ENCODE peak calls at places on chromosomes 1 and 21, in eight cellular contexts. One of them, this sample, is unnamed.

GRCh38 chr1:245365621-245366020 is 210.8 kb downstream of the KIF26B start:
- DNase-seq in anterior cingulate cortex: no peak
- DNase-seq in stimulated activated CD8-positive, alpha-beta memory T cell treated with anti-CD3 and anti-CD28 coated beads, Interleukin-7, amount 100 ng/mL, for 48 hours: no peak
- DNase-seq in skeletal muscle cell: no peak
- DNase-seq in left ventricle myocardium superior: no peak
- DNase-seq in fibroblast of lung: no peak
- DNase-seq in T follicular helper cell: no peak
- DNase-seq in HuH-7: no peak
- DNase-seq in this sample: no peak

GRCh38 chr1:226233293-226233692 is 9.8 kb downstream of the MIXL1 start:
- DNase-seq in stimulated activated CD8-positive, alpha-beta memory T cell treated with anti-CD3 and anti-CD28 coated beads, Interleukin-7, amount 100 ng/mL, for 48 hours: no peak
- DNase-seq in fibroblast of lung: no peak
- DNase-seq in anterior cingulate cortex: no peak
- DNase-seq in skeletal muscle cell: no peak
- DNase-seq in left ventricle myocardium superior: no peak
- DNase-seq in HuH-7: no peak
- DNase-seq in T follicular helper cell: no peak
- DNase-seq in this sample: no peak

GRCh38 chr1:206808615-206809014 is 36.3 kb upstream of the IL10 start:
- DNase-seq in anterior cingulate cortex: no peak
- DNase-seq in T follicular helper cell: peak; percentile 29
- DNase-seq in fibroblast of lung: peak; percentile 45
- DNase-seq in left ventricle myocardium superior: no peak
- DNase-seq in skeletal muscle cell: no peak
- DNase-seq in HuH-7: peak; percentile 12
- DNase-seq in stimulated activated CD8-positive, alpha-beta memory T cell treated with anti-CD3 and anti-CD28 coated beads, Interleukin-7, amount 100 ng/mL, for 48 hours: no peak
- DNase-seq in this sample: peak; percentile 55

GRCh38 chr1:183370399-183371058 is 47.7 kb downstream of the NMNAT2 start:
- DNase-seq in HuH-7: no peak
- DNase-seq in stimulated activated CD8-positive, alpha-beta memory T cell treated with anti-CD3 and anti-CD28 coated beads, Interleukin-7, amount 100 ng/mL, for 48 hours: no peak
- DNase-seq in T follicular helper cell: no peak
- DNase-seq in skeletal muscle cell: no peak
- DNase-seq in anterior cingulate cortex: no peak
- DNase-seq in left ventricle myocardium superior: no peak
- DNase-seq in fibroblast of lung: no peak
- DNase-seq in this sample: no peak

GRCh38 chr21:37627561-37627960 is 261.0 kb downstream of the DYRK1A start:
- DNase-seq in fibroblast of lung: no peak
- DNase-seq in HuH-7: no peak
- DNase-seq in left ventricle myocardium superior: no peak
- DNase-seq in anterior cingulate cortex: no peak
- DNase-seq in T follicular helper cell: no peak
- DNase-seq in stimulated activated CD8-positive, alpha-beta memory T cell treated with anti-CD3 and anti-CD28 coated beads, Interleukin-7, amount 100 ng/mL, for 48 hours: no peak
- DNase-seq in skeletal muscle cell: no peak
- DNase-seq in this sample: no peak

GRCh38 chr1:113396585-113396984 is 6.3 kb downstream of the MAGI3 start:
- DNase-seq in stimulated activated CD8-positive, alpha-beta memory T cell treated with anti-CD3 and anti-CD28 coated beads, Interleukin-7, amount 100 ng/mL, for 48 hours: no peak
- DNase-seq in fibroblast of lung: peak; percentile 68
- DNase-seq in HuH-7: no peak
- DNase-seq in skeletal muscle cell: peak; percentile 44
- DNase-seq in T follicular helper cell: no peak
- DNase-seq in anterior cingulate cortex: no peak
- DNase-seq in left ventricle myocardium superior: no peak
- DNase-seq in this sample: peak; percentile 78

GRCh38 chr1:151472852-151473731 is 13.8 kb upstream of the POGZ start:
- DNase-seq in fibroblast of lung: peak; percentile 75
- DNase-seq in stimulated activated CD8-positive, alpha-beta memory T cell treated with anti-CD3 and anti-CD28 coated beads, Interleukin-7, amount 100 ng/mL, for 48 hours: no peak
- DNase-seq in skeletal muscle cell: no peak
- DNase-seq in HuH-7: peak; percentile 64
- DNase-seq in T follicular helper cell: no peak
- DNase-seq in left ventricle myocardium superior: peak; percentile 63
- DNase-seq in anterior cingulate cortex: no peak
- DNase-seq in this sample: peak; percentile 56

GRCh38 chr1:223824287-223824686 is 21.5 kb downstream of the TP53BP2 start:
- DNase-seq in stimulated activated CD8-positive, alpha-beta memory T cell treated with anti-CD3 and anti-CD28 coated beads, Interleukin-7, amount 100 ng/mL, for 48 hours: no peak
- DNase-seq in fibroblast of lung: no peak
- DNase-seq in T follicular helper cell: no peak
- DNase-seq in skeletal muscle cell: no peak
- DNase-seq in left ventricle myocardium superior: no peak
- DNase-seq in HuH-7: no peak
- DNase-seq in anterior cingulate cortex: no peak
- DNase-seq in this sample: no peak

GRCh38 chr1:172054172-172054571 is 212.9 kb downstream of the DNM3 start:
- DNase-seq in stimulated activated CD8-positive, alpha-beta memory T cell treated with anti-CD3 and anti-CD28 coated beads, Interleukin-7, amount 100 ng/mL, for 48 hours: no peak
- DNase-seq in left ventricle myocardium superior: no peak
- DNase-seq in T follicular helper cell: no peak
- DNase-seq in fibroblast of lung: no peak
- DNase-seq in HuH-7: no peak
- DNase-seq in skeletal muscle cell: peak; percentile 14
- DNase-seq in anterior cingulate cortex: no peak
- DNase-seq in this sample: peak; percentile 14

GRCh38 chr1:78607334-78607927 is 12.8 kb upstream of the IFI44L start:
- DNase-seq in anterior cingulate cortex: no peak
- DNase-seq in left ventricle myocardium superior: no peak
- DNase-seq in skeletal muscle cell: no peak
- DNase-seq in HuH-7: peak; percentile 3
- DNase-seq in fibroblast of lung: peak; percentile 72
- DNase-seq in T follicular helper cell: no peak
- DNase-seq in stimulated activated CD8-positive, alpha-beta memory T cell treated with anti-CD3 and anti-CD28 coated beads, Interleukin-7, amount 100 ng/mL, for 48 hours: no peak
- DNase-seq in this sample: peak; percentile 64

GRCh38 chr1:206851611-206852010 is 13.8 kb upstream of the IL20 start:
- DNase-seq in skeletal muscle cell: peak; percentile 68
- DNase-seq in HuH-7: no peak
- DNase-seq in T follicular helper cell: no peak
- DNase-seq in stimulated activated CD8-positive, alpha-beta memory T cell treated with anti-CD3 and anti-CD28 coated beads, Interleukin-7, amount 100 ng/mL, for 48 hours: no peak
- DNase-seq in fibroblast of lung: peak; percentile 53
- DNase-seq in left ventricle myocardium superior: no peak
- DNase-seq in anterior cingulate cortex: no peak
- DNase-seq in this sample: peak; percentile 85

GRCh38 chr1:29043270-29043971 is 80.3 kb downstream of the TMEM200B start:
- DNase-seq in left ventricle myocardium superior: no peak
- DNase-seq in T follicular helper cell: no peak
- DNase-seq in fibroblast of lung: peak; percentile 69
- DNase-seq in skeletal muscle cell: no peak
- DNase-seq in stimulated activated CD8-positive, alpha-beta memory T cell treated with anti-CD3 and anti-CD28 coated beads, Interleukin-7, amount 100 ng/mL, for 48 hours: no peak
- DNase-seq in anterior cingulate cortex: no peak
- DNase-seq in HuH-7: no peak
- DNase-seq in this sample: peak; percentile 22

GRCh38 chr1:17550684-17551584 is 11.4 kb downstream of the ARHGEF10L start:
- DNase-seq in fibroblast of lung: no peak
- DNase-seq in left ventricle myocardium superior: no peak
- DNase-seq in skeletal muscle cell: no peak
- DNase-seq in HuH-7: no peak
- DNase-seq in stimulated activated CD8-positive, alpha-beta memory T cell treated with anti-CD3 and anti-CD28 coated beads, Interleukin-7, amount 100 ng/mL, for 48 hours: no peak
- DNase-seq in T follicular helper cell: no peak
- DNase-seq in anterior cingulate cortex: no peak
- DNase-seq in this sample: no peak

GRCh38 chr1:10634075-10634427 is 159.3 kb downstream of the PEX14 start:
- DNase-seq in anterior cingulate cortex: no peak
- DNase-seq in T follicular helper cell: no peak
- DNase-seq in stimulated activated CD8-positive, alpha-beta memory T cell treated with anti-CD3 and anti-CD28 coated beads, Interleukin-7, amount 100 ng/mL, for 48 hours: no peak
- DNase-seq in skeletal muscle cell: no peak
- DNase-seq in fibroblast of lung: no peak
- DNase-seq in left ventricle myocardium superior: peak; percentile 19
- DNase-seq in HuH-7: no peak
- DNase-seq in this sample: no peak

GRCh38 chr1:110260194-110260593 is 50.1 kb downstream of the KCNC4 start:
- DNase-seq in fibroblast of lung: no peak
- DNase-seq in stimulated activated CD8-positive, alpha-beta memory T cell treated with anti-CD3 and anti-CD28 coated beads, Interleukin-7, amount 100 ng/mL, for 48 hours: no peak
- DNase-seq in HuH-7: no peak
- DNase-seq in left ventricle myocardium superior: no peak
- DNase-seq in skeletal muscle cell: no peak
- DNase-seq in anterior cingulate cortex: no peak
- DNase-seq in T follicular helper cell: no peak
- DNase-seq in this sample: no peak

GRCh38 chr1:5601516-5601915 is 390.7 kb downstream of the NPHP4 start:
- DNase-seq in left ventricle myocardium superior: no peak
- DNase-seq in anterior cingulate cortex: no peak
- DNase-seq in HuH-7: no peak
- DNase-seq in stimulated activated CD8-positive, alpha-beta memory T cell treated with anti-CD3 and anti-CD28 coated beads, Interleukin-7, amount 100 ng/mL, for 48 hours: no peak
- DNase-seq in skeletal muscle cell: no peak
- DNase-seq in T follicular helper cell: no peak
- DNase-seq in fibroblast of lung: no peak
- DNase-seq in this sample: no peak

GRCh38 chr1:17551755-17552234 is 12.3 kb downstream of the ARHGEF10L start:
- DNase-seq in left ventricle myocardium superior: peak; percentile 60
- DNase-seq in T follicular helper cell: no peak
- DNase-seq in stimulated activated CD8-positive, alpha-beta memory T cell treated with anti-CD3 and anti-CD28 coated beads, Interleukin-7, amount 100 ng/mL, for 48 hours: no peak
- DNase-seq in HuH-7: no peak
- DNase-seq in fibroblast of lung: peak; percentile 63
- DNase-seq in skeletal muscle cell: no peak
- DNase-seq in anterior cingulate cortex: no peak
- DNase-seq in this sample: peak; percentile 80

GRCh38 chr21:41766883-41767605 is at the start of gene RIPK4:
- DNase-seq in stimulated activated CD8-positive, alpha-beta memory T cell treated with anti-CD3 and anti-CD28 coated beads, Interleukin-7, amount 100 ng/mL, for 48 hours: peak; percentile 31
- DNase-seq in fibroblast of lung: no peak
- DNase-seq in left ventricle myocardium superior: no peak
- DNase-seq in anterior cingulate cortex: no peak
- DNase-seq in T follicular helper cell: peak; percentile 54
- DNase-seq in HuH-7: peak; percentile 90
- DNase-seq in skeletal muscle cell: no peak
- DNase-seq in this sample: no peak

GRCh38 chr1:220521755-220522154 is 6.2 kb upstream of the MARK1 start:
- DNase-seq in left ventricle myocardium superior: no peak
- DNase-seq in anterior cingulate cortex: no peak
- DNase-seq in fibroblast of lung: no peak
- DNase-seq in T follicular helper cell: no peak
- DNase-seq in HuH-7: no peak
- DNase-seq in stimulated activated CD8-positive, alpha-beta memory T cell treated with anti-CD3 and anti-CD28 coated beads, Interleukin-7, amount 100 ng/mL, for 48 hours: no peak
- DNase-seq in skeletal muscle cell: no peak
- DNase-seq in this sample: no peak

GRCh38 chr1:174968750-174969244 is 30.9 kb upstream of the CACYBP start:
- DNase-seq in T follicular helper cell: peak; percentile 23
- DNase-seq in left ventricle myocardium superior: no peak
- DNase-seq in stimulated activated CD8-positive, alpha-beta memory T cell treated with anti-CD3 and anti-CD28 coated beads, Interleukin-7, amount 100 ng/mL, for 48 hours: no peak
- DNase-seq in anterior cingulate cortex: no peak
- DNase-seq in fibroblast of lung: peak; percentile 43
- DNase-seq in HuH-7: no peak
- DNase-seq in skeletal muscle cell: peak; percentile 47
- DNase-seq in this sample: peak; percentile 76

GRCh38 chr21:46112731-46113215 is 14.9 kb downstream of the COL6A2 start:
- DNase-seq in fibroblast of lung: no peak
- DNase-seq in anterior cingulate cortex: no peak
- DNase-seq in HuH-7: no peak
- DNase-seq in stimulated activated CD8-positive, alpha-beta memory T cell treated with anti-CD3 and anti-CD28 coated beads, Interleukin-7, amount 100 ng/mL, for 48 hours: no peak
- DNase-seq in left ventricle myocardium superior: no peak
- DNase-seq in skeletal muscle cell: no peak
- DNase-seq in T follicular helper cell: no peak
- DNase-seq in this sample: no peak

GRCh38 chr1:2304921-2305681 is 77.0 kb downstream of the SKI start:
- DNase-seq in left ventricle myocardium superior: no peak
- DNase-seq in fibroblast of lung: no peak
- DNase-seq in HuH-7: no peak
- DNase-seq in anterior cingulate cortex: peak; percentile 77
- DNase-seq in stimulated activated CD8-positive, alpha-beta memory T cell treated with anti-CD3 and anti-CD28 coated beads, Interleukin-7, amount 100 ng/mL, for 48 hours: no peak
- DNase-seq in T follicular helper cell: no peak
- DNase-seq in skeletal muscle cell: peak; percentile 34
- DNase-seq in this sample: no peak